ENCODE peak calls at places on chromosomes 4 and X, in four cellular contexts. E, B, Y and D are unnamed samples.

GRCh38 chr4:83293305-83294046 is 8.9 kb upstream of the COQ2 start:
- DNase-seq in E (no peak), Y (no peak), B (no peak), D (no peak)

GRCh38 chr4:84750956-84751275 is 168.0 kb downstream of the CDS1 start:
- DNase-seq in Y (no peak), E (no peak), B (no peak), D (no peak)

GRCh38 chrX:115031989-115032388 is 14.6 kb upstream of the IL13RA2 start:
- DNase-seq in E (no peak), B (no peak), Y (no peak), D (no peak)

GRCh38 chr4:8851321-8852117 is 20.1 kb downstream of the HMX1 start:
- DNase-seq in B (no peak), Y (no peak), E (no peak), D (no peak)

GRCh38 chr4:159077702-159078495 is 25.0 kb upstream of the RAPGEF2 start:
- DNase-seq in Y (peak; percentile 13), E (no peak), B (no peak), D (no peak)

GRCh38 chrX:155086202-155086840 is 15.0 kb downstream of the BRCC3 start:
- DNase-seq in B (no peak), Y (peak; percentile 50), E (no peak), D (peak; percentile 36)

GRCh38 chr4:185513489-185514181 is 21.7 kb downstream of the PDLIM3 start:
- DNase-seq in E (no peak), B (no peak), Y (peak; percentile 7), D (no peak)

GRCh38 chr4:113823291-113823659 is 61.7 kb upstream of the CAMK2D start:
- DNase-seq in Y (peak; percentile 39), E (no peak), B (no peak), D (no peak)